ENCODE peak calls at places on chromosomes 2 and 18, in eight cellular contexts. G, E, I, S, O, L, A and U are unnamed samples.

GRCh38 chr2:118582058-118582457 is 265.4 kb downstream of the EN1 start:
- DNase-seq in L (no peak), O (no peak), G (no peak), A (no peak), E (no peak), I (no peak), S (no peak), U (no peak)

GRCh38 chr2:128311755-128312341 is 6.8 kb downstream of the HS6ST1 start:
- DNase-seq in G (no peak), E (peak; percentile 48), I (no peak), L (no peak), S (peak; percentile 62), O (peak; percentile 23), A (no peak), U (no peak)

GRCh38 chr18:34544930-34545329 is 165.2 kb upstream of the DTNA start:
- DNase-seq in I (no peak), E (no peak), G (no peak), A (no peak), L (no peak), O (no peak), S (no peak), U (no peak)

GRCh38 chr2:35410431-35411061 is 945.0 kb upstream of the CRIM1 start:
- DNase-seq in E (no peak), O (peak; percentile 45), I (peak; percentile 74), L (peak; percentile 25), G (peak; percentile 42), S (no peak), A (no peak), U (peak; percentile 10)

GRCh38 chr2:147135401-147135800 is 709.4 kb upstream of the ACVR2A start:
- DNase-seq in E (no peak), O (no peak), A (no peak), S (no peak), G (no peak), I (no peak), L (no peak), U (no peak)

GRCh38 chr2:85481818-85482777 is 56.9 kb upstream of the MAT2A start:
- DNase-seq in A (no peak), E (no peak), L (no peak), I (no peak), G (no peak), O (no peak), S (no peak), U (no peak)

GRCh38 chr2:57516740-57517340 is 529.8 kb upstream of the VRK2 start:
- DNase-seq in I (no peak), L (peak; percentile 28), A (peak; percentile 41), E (no peak), O (no peak), S (no peak), G (no peak), U (no peak)

GRCh38 chr2:188897096-188897495 is 77.1 kb upstream of the COL3A1 start:
- DNase-seq in L (no peak), E (no peak), O (no peak), I (no peak), A (no peak), S (no peak), G (no peak), U (no peak)

GRCh38 chr2:40827371-40827770 is 375.5 kb upstream of the SLC8A1 start:
- DNase-seq in G (no peak), S (no peak), O (no peak), I (no peak), E (no peak), A (no peak), L (peak; percentile 13), U (no peak)

GRCh38 chr2:51693640-51694039 is 661.7 kb upstream of the NRXN1 start:
- DNase-seq in O (no peak), G (no peak), S (no peak), L (no peak), I (no peak), E (no peak), A (no peak), U (no peak)

GRCh38 chr18:61694236-61694635 is 198.6 kb downstream of the RNF152 start:
- DNase-seq in E (no peak), L (no peak), A (no peak), O (no peak), I (no peak), S (no peak), G (no peak), U (no peak)

GRCh38 chr18:30763913-30764350 is 278.6 kb downstream of the DSC3 start:
- DNase-seq in O (no peak), S (no peak), I (no peak), E (no peak), G (no peak), L (no peak), A (no peak), U (no peak)

GRCh38 chr2:224781400-224781799 is 65.2 kb upstream of the CCDC195 start:
- DNase-seq in O (no peak), I (no peak), E (no peak), A (no peak), S (no peak), G (no peak), L (no peak), U (no peak)

GRCh38 chr18:38493991-38494559 is 928.5 kb upstream of the CELF4 start:
- DNase-seq in O (no peak), L (no peak), G (no peak), E (no peak), A (no peak), S (no peak), I (no peak), U (no peak)

GRCh38 chr2:217399288-217399687 is 539.4 kb upstream of the TNP1 start:
- DNase-seq in I (no peak), E (no peak), G (no peak), A (no peak), L (no peak), O (no peak), S (no peak), U (no peak)

DNA sequence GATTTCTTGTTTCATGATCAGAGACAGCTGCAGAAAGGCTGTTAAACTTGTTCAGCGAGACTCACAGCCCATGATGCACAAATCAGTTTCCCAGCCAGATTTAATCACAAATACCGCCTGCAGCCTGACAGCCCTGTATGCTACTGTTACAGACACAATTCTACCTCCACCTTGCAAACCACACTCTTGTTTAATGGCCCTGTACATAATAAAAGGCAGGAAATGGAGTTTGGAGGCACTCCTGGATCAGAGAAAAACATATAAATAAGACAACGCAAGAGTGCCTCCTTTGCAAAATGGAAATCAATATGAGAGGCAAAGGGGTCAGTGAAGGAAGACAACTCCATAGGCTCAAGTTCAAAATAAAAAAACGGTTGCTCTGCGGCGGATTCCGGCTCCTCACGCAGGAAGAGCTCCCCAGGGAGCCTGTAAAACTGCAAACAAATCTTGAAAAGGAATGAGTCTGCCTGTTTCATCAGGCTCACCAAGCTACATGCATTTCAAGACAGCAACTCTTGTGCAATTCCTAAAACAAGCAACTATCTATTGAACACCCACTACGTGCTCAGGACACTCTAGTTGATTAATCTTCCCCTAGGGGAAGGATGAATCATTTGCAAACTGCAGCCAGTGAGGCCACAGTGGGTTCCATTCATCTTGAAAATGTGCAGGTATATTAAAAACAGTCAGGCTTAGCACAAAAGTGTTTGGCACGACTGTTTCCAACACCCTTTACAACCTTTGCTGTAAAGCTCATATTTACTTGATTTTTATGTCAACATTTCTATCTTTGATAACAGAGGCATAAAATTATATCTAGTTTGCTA is 37.5 kb downstream of the TBC1D8 start:
- DNase-seq in L (no peak), E (no peak), G (peak; percentile 30), I (no peak), O (peak; percentile 48), A (peak; percentile 51), S (no peak), U (peak; percentile 87)
- TF ChIP-seq POLR2AphosphoS5 in L (peak; percentile 94), E (peak; percentile 11), G (no peak), I (no peak), O (no peak), A (no peak), S (no peak), U (peak; percentile 67)

DNA sequence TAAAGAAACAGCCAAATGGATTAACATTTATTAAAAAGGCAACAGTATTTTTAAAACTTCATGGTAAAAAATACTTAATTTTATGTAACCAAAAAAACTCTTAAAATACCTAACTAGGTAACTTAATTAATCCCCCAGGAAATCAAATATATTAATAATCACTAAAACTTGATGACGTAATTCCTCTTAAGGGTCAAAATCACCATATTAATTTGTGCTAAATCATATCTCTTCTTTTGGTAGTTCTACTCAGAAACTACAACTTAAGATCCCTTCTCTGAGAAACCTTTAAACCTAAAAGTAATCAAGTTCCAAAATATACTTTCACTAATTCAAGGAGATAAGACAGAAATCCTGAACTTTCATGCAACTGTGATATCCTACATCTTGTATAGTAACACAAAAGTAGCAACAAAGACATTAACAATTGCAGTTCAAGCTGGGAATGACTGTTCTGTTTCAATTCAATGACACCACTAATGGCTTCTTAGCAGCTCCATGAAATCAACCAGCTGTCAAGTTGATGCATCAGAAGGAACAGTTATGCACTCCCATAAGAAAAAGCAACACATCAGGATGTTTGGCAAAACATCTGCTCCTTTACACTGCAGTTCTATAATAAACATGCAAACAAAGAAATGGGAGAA is 4.0 kb downstream of the BAZ2B start:
- DNase-seq in I (no peak), E (no peak), G (no peak), A (no peak), L (no peak), S (no peak), O (no peak), U (no peak)
- H3K4me3 ChIP-seq in I (no peak overlapping the region), E (peak overlapping the region; percentile 34), G (no peak overlapping the region), A (no peak overlapping the region), L (no peak overlapping the region), S (peak overlapping the region; percentile 94), O (no peak overlapping the region), U (no peak overlapping the region)

DNA sequence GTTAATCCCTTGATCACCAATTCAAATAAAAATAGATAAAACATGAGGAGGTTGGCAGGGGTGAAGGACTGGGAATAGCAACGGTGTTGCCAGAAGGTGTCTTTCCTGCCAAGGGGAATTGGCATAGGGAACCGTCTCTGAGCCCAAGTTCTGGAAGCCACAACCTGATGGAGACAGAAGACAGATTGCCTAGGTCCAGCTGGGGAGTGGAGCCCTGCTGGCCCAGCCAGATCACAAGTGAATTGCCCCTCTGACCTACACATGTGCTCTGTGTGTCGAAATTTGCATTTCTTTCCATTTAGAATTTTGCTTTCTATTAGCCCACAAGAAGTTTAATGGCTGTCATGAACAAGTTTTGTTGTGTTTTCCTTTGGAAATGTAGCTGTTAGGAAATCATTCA is 170.5 kb upstream of the SPRED2 start:
- DNase-seq in O (no peak), E (no peak), I (no peak), S (no peak), L (no peak), A (no peak), G (no peak), U (no peak)
- TF ChIP-seq POLR2AphosphoS5 in O (no peak), E (no peak), I (no peak), S (no peak), L (no peak), A (no peak), G (no peak), U (no peak)

DNA sequence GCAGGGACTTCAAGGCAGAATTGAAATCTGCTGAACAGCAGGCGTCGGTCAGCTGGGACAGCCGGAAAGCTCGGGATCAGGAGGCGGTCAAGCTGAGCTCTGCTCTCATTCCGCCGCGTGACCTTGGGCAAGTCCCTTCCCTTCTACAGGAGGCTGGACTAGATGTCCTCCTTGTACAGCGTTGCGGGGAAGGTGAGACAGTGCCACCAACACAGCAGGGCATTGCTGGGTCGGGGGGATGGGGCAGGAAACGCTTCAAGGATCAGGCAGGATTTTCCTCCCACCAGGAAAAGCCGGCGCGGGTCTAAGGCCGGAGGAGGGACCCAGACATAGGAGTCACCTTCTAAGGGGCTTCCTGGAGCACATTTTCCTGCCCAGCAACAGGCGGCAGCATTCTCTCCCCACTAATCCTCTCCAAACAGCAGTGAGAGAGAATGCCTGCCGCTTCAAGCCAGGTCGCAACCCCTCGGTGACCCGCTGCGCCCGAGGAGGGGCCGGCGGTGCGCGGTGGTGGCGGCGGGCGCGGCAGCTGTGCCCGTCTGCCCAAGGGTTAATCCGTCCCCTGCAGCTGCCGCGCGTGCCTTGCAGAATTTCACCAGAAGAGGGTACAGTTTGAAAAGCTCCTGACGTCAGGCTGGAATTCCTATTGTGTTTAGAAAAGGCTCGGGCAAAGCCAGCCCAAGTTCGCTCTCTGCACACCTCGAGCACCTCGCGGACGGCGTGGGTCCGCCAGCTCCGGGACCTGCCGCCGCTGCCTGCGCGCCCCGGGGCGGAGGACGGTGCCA is at the start of gene KCNF1:
- DNase-seq in A (no peak), E (peak; percentile 37), I (peak; percentile 73), G (no peak), L (no peak), O (no peak), S (peak; percentile 59), U (no peak)
- H3K4me3 ChIP-seq in A (peak within 1 kb of the TSS; percentile 27), E (peak within 1 kb of the TSS; percentile 62), I (peak within 1 kb of the TSS; percentile 23), G (no peak within 1 kb of the TSS), L (peak within 1 kb of the TSS; percentile 49), O (peak within 1 kb of the TSS; percentile 40), S (peak within 1 kb of the TSS; percentile 48), U (peak within 1 kb of the TSS; percentile 25)